ENCODE peak calls at places on chromosomes 16 and 17, in five cellular contexts. B is stimulated activated CD8-positive, alpha-beta memory T cell treated with anti-CD3 and anti-CD28 coated beads, Interleukin-4, amount 100 ng/mL, for 24 hours; I is glutamatergic neuron; N is kidney glomerular epithelial cell; J is foreskin fibroblast. K is an unnamed sample.

GRCh38 chr17:56594528-56595418 is 1.3 kb downstream of the NOG start:
- DNase-seq in B (peak), N (no peak), I (peak), J (no peak), K (no peak)

GRCh38 chr17:37146578-37147119 is 197.9 kb downstream of the AATF start:
- DNase-seq in N (no peak), I (no peak), J (no peak), B (no peak), K (no peak)

GRCh38 chr17:28335959-28336871 is 654 bp downstream of the TNFAIP1 start:
- DNase-seq in I (peak), N (peak), B (no peak), J (peak), K (peak)

GRCh38 chr16:67431077-67431804 is at the start of gene HSD11B2:
- DNase-seq in B (no peak), J (peak), N (peak), I (peak), K (peak)

GRCh38 chr17:57988301-57989010 is 402 bp upstream of the VEZF1 start:
- DNase-seq in N (peak), J (peak), I (peak), B (no peak), K (peak)

GRCh38 chr17:16507918-16508533 is 16.0 kb upstream of the LRRC75A start:
- DNase-seq in J (peak), B (no peak), I (no peak), N (no peak), K (no peak)

GRCh38 chr16:3266873-3267537 is 10.6 kb upstream of the MEFV start:
- DNase-seq in B (no peak), N (peak), J (peak), I (no peak), K (peak)

GRCh38 chr16:66751135-66751991 is at the start of gene DYNC1LI2:
- DNase-seq in B (peak), N (peak), I (peak), J (peak), K (peak)

GRCh38 chr17:27810211-27810901 is 10.0 kb upstream of the NOS2 start:
- DNase-seq in N (no peak), I (no peak), J (no peak), B (no peak), K (no peak)

GRCh38 chr16:87724490-87725291 is 41.1 kb downstream of the KLHDC4 start:
- DNase-seq in I (no peak), J (no peak), B (peak), N (no peak), K (no peak)

GRCh38 chr17:8791910-8792270 is 7.3 kb downstream of the MFSD6L start:
- DNase-seq in B (no peak), N (peak), J (peak), I (no peak), K (peak)

GRCh38 chr16:18832021-18832420 is 30.7 kb upstream of the ARL6IP1 start:
- DNase-seq in B (no peak), J (no peak), I (no peak), N (no peak), K (no peak)

GRCh38 chr16:19751478-19751877 is 33.4 kb downstream of the IQCK start:
- DNase-seq in B (no peak), I (no peak), N (no peak), J (no peak), K (no peak)

GRCh38 chr16:24988593-24989338 is 26.4 kb downstream of the ARHGAP17 start:
- DNase-seq in J (no peak), N (peak), I (no peak), B (no peak), K (peak)

GRCh38 chr17:70808596-70808995 is 639.3 kb downstream of the KCNJ2 start:
- DNase-seq in J (no peak), I (no peak), N (no peak), B (no peak), K (no peak)

GRCh38 chr17:82884341-82884871 is 44.6 kb upstream of the ZNF750 start:
- DNase-seq in I (no peak), B (no peak), J (no peak), N (no peak), K (no peak)

GRCh38 chr16:30011505-30012480 is 966 bp upstream of the DOC2A start:
- DNase-seq in J (no peak), N (no peak), I (no peak), B (no peak), K (no peak)

GRCh38 chr16:79970551-79971236 is 370.2 kb upstream of the MAF start:
- DNase-seq in N (no peak), B (no peak), J (no peak), I (no peak), K (no peak)

GRCh38 chr16:17327671-17328335 is 143.0 kb downstream of the XYLT1 start:
- DNase-seq in B (no peak), I (no peak), J (no peak), N (peak), K (no peak)

GRCh38 chr17:4715071-4715749 is 4.8 kb downstream of the ARRB2 start:
- DNase-seq in N (no peak), B (no peak), J (no peak), I (no peak), K (no peak)

GRCh38 chr17:82933911-82934310 is 94.1 kb upstream of the ZNF750 start:
- DNase-seq in J (no peak), N (no peak), B (no peak), I (no peak), K (no peak)

GRCh38 chr17:44071198-44071520 is 624 bp downstream of the G6PC3 start:
- DNase-seq in N (no peak), J (peak), I (no peak), B (peak), K (no peak)

GRCh38 chr16:27628216-27628945 is 78.4 kb downstream of the KATNIP start:
- DNase-seq in N (no peak), B (no peak), J (no peak), I (no peak), K (no peak)

GRCh38 chr16:17278988-17279387 is 191.8 kb downstream of the XYLT1 start:
- DNase-seq in I (no peak), N (no peak), B (no peak), J (no peak), K (no peak)

GRCh38 chr17:31726980-31727427 is 132.0 kb downstream of the COPRS start:
- DNase-seq in J (no peak), N (no peak), B (no peak), I (no peak), K (no peak)

GRCh38 chr17:69581061-69581955 is 166.8 kb downstream of the MAP2K6 start:
- DNase-seq in B (no peak), N (no peak), I (no peak), J (no peak), K (no peak)

GRCh38 chr17:68514809-68515208 is 2.6 kb downstream of the PRKAR1A start:
- DNase-seq in I (no peak), J (no peak), B (no peak), N (peak), K (peak)

GRCh38 chr17:45117848-45118646 is 14.3 kb downstream of the PLCD3 start:
- DNase-seq in B (no peak), I (no peak), N (no peak), J (no peak), K (no peak)

GRCh38 chr16:54248863-54249710 is 37.5 kb downstream of the IRX3 start:
- DNase-seq in B (no peak), N (no peak), J (no peak), I (peak), K (no peak)

GRCh38 chr17:15321556-15322250 is 19.7 kb downstream of the TEKT3 start:
- DNase-seq in N (no peak), I (no peak), B (no peak), J (peak), K (peak)

GRCh38 chr16:67661101-67661661 is 421 bp downstream of the PARD6A start:
- DNase-seq in J (no peak), N (peak), B (no peak), I (peak), K (no peak)

GRCh38 chr16:84565669-84566495 is 52.0 kb downstream of the COTL1 start:
- DNase-seq in I (no peak), B (no peak), N (no peak), J (no peak), K (no peak)

GRCh38 chr16:56691885-56692284 is 9.6 kb downstream of the MT1X start:
- DNase-seq in J (no peak), B (no peak), N (peak), I (no peak), K (no peak)

GRCh38 chr16:50644730-50645129 is 36.4 kb downstream of the SNX20 start:
- DNase-seq in J (no peak), I (no peak), B (peak), N (peak), K (no peak)

GRCh38 chr17:37505333-37505732 is 15.6 kb downstream of the DUSP14 start:
- DNase-seq in I (no peak), N (no peak), J (no peak), B (no peak), K (no peak)

GRCh38 chr17:70896843-70897242 is 727.5 kb downstream of the KCNJ2 start:
- DNase-seq in J (no peak), N (no peak), B (no peak), I (no peak), K (no peak)